ENCODE peak calls at places on chromosomes 2 and 18, in ten cellular contexts. U is activated T-helper 1 cell treated with anti-CD3 and anti-CD28 coated beads, Interleukin-2, amount 50 U/mL, for 16 hours; X is thoracic aorta; L is K562; M is stimulated activated naive CD4-positive, alpha-beta T cell; C is GM06990; G is RCC 7860; I is activated CD8-positive, alpha-beta memory T cell treated with anti-CD3 and anti-CD28 coated beads for 1 hour; S is COR-L47; K is germinal center. P is an unnamed sample.

GRCh38 chr18:50849448-50849847 is 29.5 kb upstream of the ME2 start:
- DNase-seq in U (no peak), X (no peak), L (no peak), M (no peak), C (no peak), G (no peak), I (no peak), S (no peak), K (no peak), P (no peak)

GRCh38 chr2:158011055-158011771 is 90.5 kb upstream of the UPP2 start:
- DNase-seq in U (no peak), X (no peak), L (no peak), M (no peak), C (no peak), G (peak), I (no peak), S (no peak), K (no peak), P (no peak)

GRCh38 chr2:239042046-239042445 is 194.2 kb downstream of the TWIST2 start:
- DNase-seq in U (no peak), X (no peak), L (no peak), M (no peak), C (no peak), G (no peak), I (no peak), S (no peak), K (no peak), P (no peak)

GRCh38 chr2:173079968-173080860 is 4.6 kb downstream of the MAP3K20 start:
- DNase-seq in U (no peak), X (no peak), L (no peak), M (no peak), C (no peak), G (no peak), I (no peak), S (no peak), K (no peak), P (no peak)

GRCh38 chr2:203799905-203800304 is 67.7 kb upstream of the CTLA4 start:
- DNase-seq in U (no peak), X (no peak), L (no peak), M (no peak), C (peak), G (no peak), I (no peak), S (no peak), K (no peak), P (peak)

GRCh38 chr2:234341332-234341985 is 155.4 kb downstream of the ARL4C start:
- DNase-seq in U (no peak), X (no peak), L (no peak), M (no peak), C (no peak), G (no peak), I (no peak), S (no peak), K (no peak), P (no peak)

GRCh38 chr18:35089918-35090550 is 48.8 kb downstream of the MAPRE2 start:
- DNase-seq in U (no peak), X (no peak), L (no peak), M (no peak), C (no peak), G (no peak), I (no peak), S (no peak), K (no peak), P (no peak)

GRCh38 chr2:183224933-183225332 is 100.7 kb downstream of the NUP35 start:
- DNase-seq in U (no peak), X (no peak), L (no peak), M (no peak), C (no peak), G (no peak), I (no peak), S (no peak), K (no peak), P (no peak)

GRCh38 chr2:65349863-65350262 is 82.5 kb downstream of the SPRED2 start:
- DNase-seq in U (no peak), X (no peak), L (peak), M (no peak), C (no peak), G (no peak), I (no peak), S (peak), K (no peak), P (no peak)

GRCh38 chr2:10410001-10410671 is 38.0 kb downstream of the ODC1 start:
- DNase-seq in U (no peak), X (no peak), L (no peak), M (no peak), C (peak), G (no peak), I (no peak), S (no peak), K (peak), P (peak)

GRCh38 chr18:43534511-43534910 is 257.2 kb upstream of the SYT4 start:
- DNase-seq in U (no peak), X (no peak), L (no peak), M (no peak), C (no peak), G (no peak), I (no peak), S (no peak), K (no peak), P (no peak)

GRCh38 chr18:65946777-65947176 is 196.0 kb downstream of the CDH7 start:
- DNase-seq in U (no peak), X (no peak), L (no peak), M (no peak), C (no peak), G (no peak), I (no peak), S (no peak), K (no peak), P (no peak)

GRCh38 chr2:100957971-100958653 is 44.0 kb upstream of the RPL31 start:
- DNase-seq in U (no peak), X (no peak), L (no peak), M (no peak), C (no peak), G (peak), I (no peak), S (no peak), K (no peak), P (no peak)

GRCh38 chr2:65416945-65417344 is 15.5 kb downstream of the SPRED2 start:
- DNase-seq in U (no peak), X (no peak), L (no peak), M (no peak), C (peak), G (no peak), I (no peak), S (peak), K (no peak), P (no peak)

GRCh38 chr2:74181739-74182138 is 3.1 kb upstream of the MOB1A start:
- DNase-seq in U (no peak), X (no peak), L (peak), M (no peak), C (peak), G (no peak), I (no peak), S (no peak), K (peak), P (peak)

GRCh38 chr2:84194906-84195644 is 264.0 kb downstream of the SUCLG1 start:
- DNase-seq in U (no peak), X (no peak), L (no peak), M (no peak), C (no peak), G (no peak), I (no peak), S (no peak), K (no peak), P (no peak)

GRCh38 chr18:28175047-28175929 is 1.6 kb downstream of the CDH2 start:
- DNase-seq in U (no peak), X (no peak), L (no peak), M (no peak), C (no peak), G (peak), I (no peak), S (peak), K (no peak), P (peak)

GRCh38 chr2:62203459-62203858 is 7.5 kb downstream of the B3GNT2 start:
- DNase-seq in U (no peak), X (no peak), L (no peak), M (no peak), C (no peak), G (no peak), I (no peak), S (no peak), K (no peak), P (no peak)

GRCh38 chr2:199468561-199469513 is 11.1 kb upstream of the SATB2 start:
- DNase-seq in U (no peak), X (no peak), L (no peak), M (peak), C (no peak), G (no peak), I (no peak), S (no peak), K (no peak), P (no peak)

GRCh38 chr18:22186484-22186971 is 17.1 kb downstream of the GATA6 start:
- DNase-seq in U (no peak), X (no peak), L (no peak), M (no peak), C (no peak), G (peak), I (no peak), S (no peak), K (no peak), P (no peak)

GRCh38 chr2:205496777-205497176 is 185.5 kb upstream of the NRP2 start:
- DNase-seq in U (no peak), X (no peak), L (no peak), M (no peak), C (no peak), G (no peak), I (no peak), S (no peak), K (no peak), P (no peak)

GRCh38 chr2:162215162-162215561 is 28.1 kb downstream of the FAP start:
- DNase-seq in U (no peak), X (no peak), L (no peak), M (no peak), C (no peak), G (no peak), I (no peak), S (no peak), K (no peak), P (no peak)

GRCh38 chr2:88654714-88655113 is 27.4 kb upstream of the EIF2AK3 start:
- DNase-seq in U (no peak), X (no peak), L (no peak), M (no peak), C (no peak), G (no peak), I (no peak), S (no peak), K (no peak), P (no peak)

GRCh38 chr2:27398962-27399361 is 10.4 kb downstream of the PPM1G start:
- DNase-seq in U (no peak), X (no peak), L (no peak), M (no peak), C (no peak), G (no peak), I (no peak), S (no peak), K (no peak), P (no peak)

GRCh38 chr2:69298862-69299261 is 88.2 kb downstream of the GFPT1 start:
- DNase-seq in U (no peak), X (no peak), L (no peak), M (no peak), C (no peak), G (peak), I (no peak), S (no peak), K (no peak), P (no peak)

GRCh38 chr2:215711484-215712034 is 275.7 kb upstream of the FN1 start:
- DNase-seq in U (no peak), X (no peak), L (no peak), M (no peak), C (no peak), G (peak), I (no peak), S (no peak), K (no peak), P (no peak)

GRCh38 chr2:127313359-127313758 is 19.4 kb upstream of the ERCC3 start:
- DNase-seq in U (no peak), X (no peak), L (no peak), M (no peak), C (peak), G (no peak), I (no peak), S (no peak), K (peak), P (peak)

GRCh38 chr2:118539290-118539689 is 308.2 kb downstream of the EN1 start:
- DNase-seq in U (no peak), X (no peak), L (peak), M (no peak), C (no peak), G (no peak), I (no peak), S (no peak), K (no peak), P (no peak)

GRCh38 chr18:73551211-73551610 is 596.4 kb downstream of the FBXO15 start:
- DNase-seq in U (no peak), X (no peak), L (no peak), M (no peak), C (no peak), G (no peak), I (no peak), S (no peak), K (no peak), P (no peak)

GRCh38 chr2:68284896-68285295 is 32.6 kb upstream of the PPP3R1 start:
- DNase-seq in U (no peak), X (no peak), L (no peak), M (no peak), C (no peak), G (no peak), I (no peak), S (peak), K (no peak), P (no peak)

GRCh38 chr2:206452750-206453149 is 9.4 kb downstream of the ADAM23 start:
- DNase-seq in U (no peak), X (no peak), L (no peak), M (no peak), C (no peak), G (no peak), I (no peak), S (no peak), K (no peak), P (no peak)

GRCh38 chr2:240905176-240905781 is 857 bp upstream of the CROCC2 start:
- DNase-seq in U (no peak), X (no peak), L (no peak), M (no peak), C (no peak), G (no peak), I (no peak), S (peak), K (no peak), P (no peak)

GRCh38 chr2:95262896-95263542 is 11.2 kb upstream of the PROM2 start:
- DNase-seq in U (no peak), X (no peak), L (no peak), M (no peak), C (no peak), G (no peak), I (no peak), S (no peak), K (no peak), P (no peak)

GRCh38 chr18:44655435-44655834 is 25.3 kb upstream of the SETBP1 start:
- DNase-seq in U (no peak), X (no peak), L (no peak), M (no peak), C (no peak), G (no peak), I (no peak), S (no peak), K (no peak), P (no peak)